ENCODE peak calls at places on chromosome 22, in six cellular contexts. E is neural progenitor cell, P is GM23338, V is HCT116, H is PC-3, F is hepatocyte. Z is an unnamed sample.

GRCh38 chr22:48980409-48980808 is 847.3 kb downstream of the BRD1 start:
- DNase-seq in H (no peak), V (no peak), P (no peak), E (no peak), F (no peak), Z (no peak)

GRCh38 chr22:46008836-46009596 is 32.1 kb upstream of the WNT7B start:
- DNase-seq in F (no peak), H (no peak), P (no peak), E (no peak), V (no peak), Z (no peak)

GRCh38 chr22:33726294-33726711 is 194.0 kb downstream of the LARGE1 start:
- DNase-seq in H (peak; percentile 26), F (peak; percentile 13), P (no peak), E (no peak), V (no peak), Z (peak; percentile 75)

GRCh38 chr22:33272180-33272579 is 214.0 kb upstream of the SYN3 start:
- DNase-seq in V (no peak), F (peak; percentile 27), H (no peak), E (no peak), P (no peak), Z (no peak)

GRCh38 chr22:35113341-35113740 is 47.4 kb downstream of the ISX start:
- DNase-seq in P (no peak), V (no peak), E (no peak), F (no peak), H (no peak), Z (no peak)

GRCh38 chr22:24118689-24119384 is 62.5 kb upstream of the SUSD2 start:
- DNase-seq in E (no peak), F (no peak), V (no peak), H (no peak), P (no peak), Z (no peak)

GRCh38 chr22:44032126-44032730 is 8.1 kb downstream of the PARVB start:
- DNase-seq in V (no peak), P (no peak), F (no peak), E (no peak), H (no peak), Z (no peak)

GRCh38 chr22:34414467-34415440 is 494.5 kb upstream of the LARGE1 start:
- DNase-seq in P (peak; percentile 98), H (peak; percentile 46), F (peak; percentile 92), V (peak; percentile 4), E (peak; percentile 95), Z (peak; percentile 3)

GRCh38 chr22:21857501-21857914 is 9.9 kb downstream of the MAPK1 start:
- DNase-seq in H (no peak), F (no peak), E (no peak), P (no peak), V (no peak), Z (peak; percentile 21)

GRCh38 chr22:32482708-32483107 is 8.1 kb downstream of the FBXO7 start:
- DNase-seq in H (peak; percentile 25), E (no peak), V (no peak), F (no peak), P (no peak), Z (peak; percentile 25)

GRCh38 chr22:50144005-50144614 is 26.4 kb upstream of the PANX2 start:
- DNase-seq in F (no peak), H (no peak), V (no peak), P (no peak), E (no peak), Z (no peak)

GRCh38 chr22:48507595-48508350 is 1319.9 kb downstream of the BRD1 start:
- DNase-seq in E (no peak), F (no peak), V (no peak), H (no peak), P (no peak), Z (no peak)

GRCh38 chr22:48398181-48398905 is 1429.3 kb downstream of the BRD1 start:
- DNase-seq in H (no peak), V (no peak), F (no peak), P (no peak), E (no peak), Z (no peak)

GRCh38 chr22:22085702-22086500 is 103.3 kb upstream of the TOP3B start:
- DNase-seq in H (peak; percentile 17), E (no peak), F (no peak), P (no peak), V (peak; percentile 15), Z (peak; percentile 68)

GRCh38 chr22:24521791-24522245 is 26.7 kb downstream of the UPB1 start:
- DNase-seq in V (peak; percentile 86), H (peak; percentile 83), P (peak; percentile 91), F (peak; percentile 87), E (peak; percentile 75), Z (peak; percentile 59)

GRCh38 chr22:47000888-47001287 is 238.4 kb downstream of the TBC1D22A start:
- DNase-seq in E (no peak), H (no peak), V (no peak), F (no peak), P (no peak), Z (peak; percentile 14)

GRCh38 chr22:31122532-31123291 is at the start of gene INPP5J:
- DNase-seq in F (peak; percentile 82), P (peak; percentile 80), V (peak; percentile 44), H (peak; percentile 44), E (peak; percentile 58), Z (peak; percentile 68)

GRCh38 chr22:34019190-34019845 is 99.0 kb upstream of the LARGE1 start:
- DNase-seq in V (no peak), P (peak; percentile 4), H (no peak), F (no peak), E (no peak), Z (no peak)

GRCh38 chr22:50600967-50601668 is 525 bp downstream of the MAPK8IP2 start:
- DNase-seq in F (no peak), P (no peak), H (no peak), V (no peak), E (no peak), Z (no peak)

GRCh38 chr22:44154431-44154942 is 26.2 kb upstream of the PARVG start:
- DNase-seq in E (no peak), H (no peak), F (no peak), V (no peak), P (no peak), Z (no peak)

GRCh38 chr22:44026630-44027511 is 2.8 kb downstream of the PARVB start:
- DNase-seq in P (no peak), E (no peak), F (no peak), V (no peak), H (no peak), Z (peak; percentile 97)

GRCh38 chr22:19774628-19775027 is 14.1 kb downstream of the TBX1 start:
- DNase-seq in P (no peak), H (no peak), V (no peak), F (no peak), E (no peak), Z (no peak)

GRCh38 chr22:49372530-49373288 is 455.0 kb downstream of the BRD1 start:
- DNase-seq in P (no peak), E (peak; percentile 43), H (peak; percentile 23), V (peak; percentile 83), F (peak; percentile 74), Z (peak; percentile 1)

GRCh38 chr22:30288414-30289125 is 735 bp downstream of the CASTOR1 start:
- DNase-seq in V (no peak), F (no peak), E (peak; percentile 24), P (no peak), H (no peak), Z (no peak)

GRCh38 chr22:24566899-24567511 is 11.2 kb downstream of the SNRPD3 start:
- DNase-seq in E (no peak), V (no peak), F (no peak), H (no peak), P (no peak), Z (peak; percentile 15)

DNA sequence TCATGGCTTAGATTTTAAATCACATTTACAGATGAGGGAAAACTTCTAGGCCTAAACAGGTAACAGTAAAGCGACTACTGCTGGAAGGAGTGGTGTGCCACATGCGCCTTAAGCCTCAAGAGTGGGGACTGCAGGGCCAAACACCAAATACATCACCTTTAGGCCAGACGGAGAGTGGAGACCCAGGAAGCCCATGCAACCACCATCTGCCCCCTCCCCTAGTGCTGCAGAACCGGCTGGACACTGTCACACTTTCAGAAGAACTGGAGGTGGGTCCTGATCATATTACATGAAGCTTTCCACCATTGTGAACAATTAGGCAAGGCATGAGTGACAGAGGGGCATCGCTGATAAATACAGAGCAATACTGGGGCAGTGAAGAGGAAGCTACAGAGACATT is 28.9 kb downstream of the SLC25A18 start:
- DNase-seq in P (no peak), E (no peak), H (no peak), F (no peak), V (no peak), Z (no peak)
- TF ChIP-seq EZH2phosphoT487 in P (no peak), E (no peak), H (no peak), F (no peak), V (no peak), Z (no peak)

DNA sequence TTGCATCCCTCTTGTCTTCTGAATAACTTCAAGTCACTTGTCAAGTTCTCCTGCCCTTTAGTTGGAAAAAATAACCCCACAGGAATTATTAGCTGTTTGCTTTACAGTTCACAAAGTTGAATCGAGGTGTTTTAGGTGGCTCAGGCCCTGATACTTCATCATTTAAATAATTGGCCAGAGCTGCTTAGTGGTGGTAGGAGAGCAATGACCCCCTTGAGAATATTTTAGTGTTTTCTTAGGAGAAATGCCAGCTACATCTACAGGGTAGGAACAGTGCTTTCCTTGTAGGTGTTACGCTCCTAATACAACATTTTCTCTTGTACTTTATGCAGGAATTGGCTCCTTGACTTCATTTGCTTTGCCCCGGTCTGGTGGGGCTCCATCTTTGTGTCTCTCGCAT is 73.2 kb downstream of the C22orf31 start:
- DNase-seq in F (no peak), P (no peak), H (no peak), E (no peak), V (no peak), Z (no peak)
- H3K4me2 ChIP-seq in F (no peak overlapping the region), P (peak overlapping the region; percentile 53), H (peak overlapping the region; percentile 51), E (no peak overlapping the region), V (no peak overlapping the region), Z (no peak overlapping the region)

GRCh38 chr22:36409911-36410756 is 22.4 kb upstream of the MYH9 start:
- DNase-seq in F (peak; percentile 98), V (peak; percentile 96), H (peak; percentile 97), P (peak; percentile 100), E (peak; percentile 100), Z (no peak)
- TF ChIP-seq EZH2phosphoT487 in F (no peak), V (no peak), H (no peak), P (no peak), E (no peak), Z (no peak)

GRCh38 chr22:40411506-40411861 is 41.1 kb downstream of the SGSM3 start:
- DNase-seq in E (no peak), P (no peak), V (no peak), F (no peak), H (no peak), Z (no peak)
- H3K4me2 ChIP-seq in E (no peak overlapping the region), P (no peak overlapping the region), V (no peak overlapping the region), F (no peak overlapping the region), H (no peak overlapping the region), Z (no peak overlapping the region)

GRCh38 chr22:41512421-41513194 is 31.7 kb downstream of the POLR3H start:
- DNase-seq in P (peak; percentile 96), E (peak; percentile 86), V (peak; percentile 40), H (peak; percentile 79), F (peak; percentile 76), Z (peak; percentile 83)
- TF ChIP-seq EZH2phosphoT487 in P (no peak), E (no peak), V (no peak), H (no peak), F (no peak), Z (no peak)

GRCh38 chr22:16974298-16975084 is 33.5 kb downstream of the GAB4 start:
- DNase-seq in F (no peak), V (no peak), H (no peak), P (no peak), E (no peak), Z (no peak)
- H3K4me2 ChIP-seq in F (no peak overlapping the region), V (no peak overlapping the region), H (no peak overlapping the region), P (no peak overlapping the region), E (no peak overlapping the region), Z (no peak overlapping the region)

Z was measured in GM23248.